ENCODE peak calls at places on chromosome 13, in four cellular contexts. V is K562, R is HepG2, C is GM12878. O is an unnamed sample.

GRCh38 chr13:20190481-20191310 is 2.0 kb downstream of the GJB2 start:
- DNase-seq in C (no peak), V (no peak), R (no peak), O (no peak)

GRCh38 chr13:43786766-43787517 is at the start of gene ENOX1:
- DNase-seq in C (no peak), R (no peak), V (no peak), O (peak; percentile 92)

GRCh38 chr13:87444135-87444534 is 227.0 kb upstream of the SLITRK5 start:
- DNase-seq in C (no peak), R (no peak), V (no peak), O (no peak)

GRCh38 chr13:80783926-80784325 is 443.0 kb upstream of the SPRY2 start:
- DNase-seq in R (no peak), V (no peak), C (no peak), O (no peak)

GRCh38 chr13:111328111-111328802 is 7.8 kb downstream of the TEX29 start:
- DNase-seq in R (no peak), C (no peak), V (no peak), O (no peak)

GRCh38 chr13:112444001-112444311 is 67.8 kb downstream of the SPACA7 start:
- DNase-seq in C (no peak), R (peak; percentile 44), V (peak; percentile 70), O (peak; percentile 88)

GRCh38 chr13:77185721-77186120 is 141.2 kb downstream of the MYCBP2 start:
- DNase-seq in V (no peak), R (no peak), C (no peak), O (no peak)

GRCh38 chr13:55792544-55793178 is 1348.1 kb upstream of the PRR20A start:
- DNase-seq in R (no peak), V (no peak), C (no peak), O (no peak)

GRCh38 chr13:36998624-36999041 is 507 bp downstream of the ALG5 start:
- DNase-seq in V (peak; percentile 15), R (no peak), C (no peak), O (peak; percentile 57)

GRCh38 chr13:50122465-50122864 is 107.2 kb downstream of the KCNRG start:
- DNase-seq in V (peak; percentile 13), R (no peak), C (no peak), O (no peak)

GRCh38 chr13:63512095-63512494 is 2096.4 kb upstream of the PCDH20 start:
- DNase-seq in C (no peak), V (no peak), R (no peak), O (no peak)

GRCh38 chr13:102847272-102848234 is 1.7 kb downstream of the ERCC5 start:
- DNase-seq in R (no peak), C (no peak), V (no peak), O (peak; percentile 17)

GRCh38 chr13:43389573-43389972 is 366.2 kb downstream of the DNAJC15 start:
- DNase-seq in V (no peak), C (no peak), R (no peak), O (no peak)

GRCh38 chr13:111232191-111232590 is 88.3 kb upstream of the TEX29 start:
- DNase-seq in C (no peak), V (no peak), R (no peak), O (no peak)

GRCh38 chr13:64274481-64275217 is 2859.0 kb upstream of the PCDH20 start:
- DNase-seq in R (no peak), V (peak; percentile 50), C (no peak), O (no peak)

GRCh38 chr13:80436571-80437169 is 95.7 kb upstream of the SPRY2 start:
- DNase-seq in R (no peak), V (no peak), C (no peak), O (no peak)

GRCh38 chr13:60351326-60351725 is 45.7 kb upstream of the TDRD3 start:
- DNase-seq in C (no peak), V (no peak), R (no peak), O (peak; percentile 6)

GRCh38 chr13:87147076-87147475 is 524.1 kb upstream of the SLITRK5 start:
- DNase-seq in V (no peak), C (no peak), R (no peak), O (no peak)

GRCh38 chr13:75296651-75297050 is 185.3 kb downstream of the TBC1D4 start:
- DNase-seq in R (no peak), C (no peak), V (no peak), O (no peak)

GRCh38 chr13:76387561-76387960 is 498.6 kb downstream of the KCTD12 start:
- DNase-seq in R (no peak), V (no peak), C (no peak), O (no peak)

GRCh38 chr13:99974939-99975561 is 3.5 kb upstream of the ZIC5 start:
- DNase-seq in C (no peak), V (no peak), R (no peak), O (peak; percentile 32)

GRCh38 chr13:42997381-42997780 is 5.3 kb upstream of the EPSTI1 start:
- DNase-seq in C (no peak), V (no peak), R (no peak), O (no peak)

GRCh38 chr13:49347650-49348385 is 96.0 kb downstream of the CAB39L start:
- DNase-seq in C (no peak), R (no peak), V (no peak), O (no peak)

GRCh38 chr13:48567521-48568331 is 34.8 kb upstream of the RCBTB2 start:
- DNase-seq in C (no peak), V (no peak), R (peak; percentile 70), O (no peak)

GRCh38 chr13:102609696-102610095 is 12.9 kb downstream of the TPP2 start:
- DNase-seq in V (no peak), R (no peak), C (no peak), O (no peak)

GRCh38 chr13:93505104-93505952 is 278.7 kb downstream of the GPC6 start:
- DNase-seq in C (no peak), R (peak; percentile 57), V (no peak), O (no peak)

GRCh38 chr13:114058051-114058867 is 74.2 kb downstream of the RASA3 start:
- DNase-seq in R (no peak), C (no peak), V (no peak), O (no peak)

GRCh38 chr13:44848956-44849748 is 140.1 kb downstream of the NUFIP1 start:
- DNase-seq in R (no peak), V (no peak), C (no peak), O (no peak)

GRCh38 chr13:36344886-36345437 is 1.2 kb downstream of the SPART start:
- DNase-seq in R (no peak), V (no peak), C (no peak), O (no peak)

DNA sequence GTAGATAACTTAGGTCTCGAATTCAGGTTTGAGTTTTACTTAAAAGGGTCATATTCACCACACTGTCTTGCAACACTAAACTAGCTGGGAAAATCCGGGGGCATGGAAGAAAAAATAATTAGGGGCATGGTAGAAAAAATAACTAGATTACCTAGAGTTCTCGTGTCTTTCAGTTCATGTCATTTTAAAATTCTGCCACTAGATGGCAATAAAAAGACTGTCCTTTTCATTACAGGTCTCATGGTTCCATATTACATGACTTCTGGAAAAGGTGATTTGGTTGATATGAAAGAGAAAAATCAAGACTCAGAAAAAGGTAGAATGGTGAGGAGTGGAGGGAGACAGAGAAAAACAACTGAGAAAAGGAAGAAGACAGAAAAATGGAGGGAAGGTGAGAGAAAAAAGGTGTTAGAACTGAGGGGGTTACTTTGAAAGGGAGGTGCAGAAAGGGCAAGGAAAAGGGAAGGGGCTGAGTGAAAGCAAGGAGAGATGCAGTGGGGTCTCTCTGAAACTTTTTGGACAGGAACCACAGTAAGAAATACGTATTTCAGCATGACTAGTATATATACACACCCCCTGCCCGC is 299.0 kb downstream of the KLF12 start:
- DNase-seq in R (peak; percentile 39), C (peak; percentile 30), V (peak; percentile 20), O (peak; percentile 33)
- TF ChIP-seq FOXM1 in R (no peak), C (no peak), V (no peak), O (no peak)

GRCh38 chr13:98653471-98653985 is 76.6 kb upstream of the STK24 start:
- DNase-seq in R (peak; percentile 63), V (peak; percentile 65), C (peak; percentile 39), O (peak; percentile 84)
- TF ChIP-seq POLR2AphosphoS5 in R (no peak), V (no peak), C (no peak), O (no peak)

DNA sequence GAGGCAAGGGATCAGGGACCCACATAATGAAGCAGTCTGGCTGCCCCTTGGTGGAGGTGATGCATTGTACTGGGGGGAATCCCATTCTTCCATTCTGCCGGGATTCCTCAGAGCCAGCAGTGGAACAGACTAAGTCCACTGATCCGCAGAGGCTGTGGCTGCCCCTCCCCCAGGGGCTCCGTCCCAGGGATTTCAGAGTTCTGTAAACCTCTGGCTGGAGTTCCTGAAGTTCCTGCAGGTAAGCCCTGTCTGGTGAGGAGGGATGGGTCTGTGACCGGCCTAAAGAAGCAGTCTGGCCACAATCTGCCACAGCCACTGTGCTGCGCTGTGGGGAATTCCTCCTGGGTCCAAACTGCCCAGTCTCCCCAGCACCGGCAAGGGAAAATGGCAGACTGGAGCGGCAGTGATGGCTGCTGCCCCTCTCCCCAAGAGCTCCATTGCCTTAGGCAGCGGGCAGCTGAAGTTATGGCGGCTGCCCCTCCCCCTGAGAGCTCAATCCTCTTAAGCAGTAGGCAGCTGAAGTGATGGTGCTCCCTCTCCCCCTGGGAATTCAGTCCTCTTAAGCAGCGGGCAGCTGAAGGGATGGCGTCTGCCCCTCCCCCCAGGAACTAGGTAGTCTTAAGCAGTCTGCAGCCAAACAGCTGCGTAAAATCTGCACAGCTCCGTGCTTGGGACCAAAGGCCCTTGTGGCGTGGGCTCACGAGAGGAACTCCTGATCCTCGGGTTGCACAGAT is 155.7 kb downstream of the PCDH17 start:
- DNase-seq in V (no peak), C (no peak), R (no peak), O (no peak)
- TF ChIP-seq SMC3 in V (no peak), C (no peak), R (no peak), O (no peak)

GRCh38 chr13:40777166-40777956 is 6.4 kb upstream of the MRPS31 start:
- DNase-seq in R (peak; percentile 71), V (peak; percentile 26), C (no peak), O (peak; percentile 60)

GRCh38 chr13:40777957-40778235 is 6.9 kb upstream of the MRPS31 start:
- DNase-seq in V (no peak), R (no peak), C (no peak), O (no peak)

GRCh38 chr13:40776232-40776631 is 5.2 kb upstream of the MRPS31 start:
- DNase-seq in V (no peak), C (no peak), R (no peak), O (no peak)

GRCh38 chr13:40774672-40775071 is 3.7 kb upstream of the MRPS31 start:
- DNase-seq in V (no peak), C (no peak), R (no peak), O (no peak)

DNA sequence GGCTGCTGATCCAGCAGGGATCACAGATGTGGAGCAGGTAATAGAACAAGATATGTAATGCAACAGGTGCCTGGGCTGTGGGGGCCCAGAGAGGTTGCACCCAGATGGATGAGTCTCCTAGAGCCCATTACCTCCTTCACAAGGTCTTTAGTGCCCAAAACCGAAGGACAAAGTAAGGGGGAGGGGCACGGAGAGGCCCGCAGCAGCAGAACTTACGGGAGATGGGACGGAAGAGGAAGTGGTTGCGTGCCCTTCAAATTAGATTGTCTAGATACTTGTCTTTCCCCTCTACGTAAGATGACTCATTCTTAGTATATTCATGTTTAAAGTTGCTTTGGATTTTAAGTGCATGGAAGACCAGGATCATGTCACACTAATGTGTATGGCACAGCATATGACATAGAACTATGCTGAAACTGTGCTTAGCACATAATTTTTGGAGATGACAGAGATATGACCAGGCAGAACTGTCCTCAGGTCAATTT is 5.7 kb upstream of the MRPS31 start:
- DNase-seq in V (no peak), R (no peak), C (no peak), O (no peak)
- TF ChIP-seq FOXM1 in V (no peak), R (no peak), C (no peak), O (no peak)

DNA sequence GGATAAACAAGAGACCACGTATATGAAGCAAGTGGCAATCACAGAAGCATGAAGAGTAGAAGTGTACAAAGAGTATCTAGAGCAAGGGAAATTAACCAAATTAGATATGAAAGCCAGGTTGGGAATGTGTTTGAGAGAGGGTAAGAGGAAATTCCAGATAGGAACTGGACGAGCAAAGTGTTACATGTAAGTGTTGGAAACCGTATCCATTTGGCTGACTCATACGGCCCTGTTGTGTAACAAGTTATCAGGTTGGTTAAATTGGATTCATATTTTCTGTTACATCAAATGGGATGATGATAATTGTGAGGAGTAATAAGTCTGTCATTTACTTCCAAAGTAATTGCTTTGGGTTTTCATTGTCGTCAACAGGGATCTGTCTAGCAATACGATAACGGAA is 46.7 kb downstream of the RXFP2 start:
- DNase-seq in C (no peak), R (no peak), V (no peak), O (no peak)
- TF ChIP-seq POLR2AphosphoS5 in C (no peak), R (no peak), V (no peak), O (no peak)